ENCODE peak calls at places on chromosomes 11 and 22, in nine cellular contexts. V is nephron progenitor cell; K is CD4-positive, CD25-positive, alpha-beta regulatory T cell; M is right cardiac atrium; T is H1; Y is LNCaP clone FGC; J is RPMI8226; Q is IMR-90; F is neural crest cell. L is an unnamed sample.

GRCh38 chr11:75200051-75200450 is 40.5 kb upstream of the TPBGL start:
- DNase-seq in M (peak), Y (no peak), F (no peak), J (no peak), T (no peak), V (no peak), K (no peak), Q (no peak), L (no peak)

GRCh38 chr11:17352925-17353227 is 1.3 kb downstream of the NCR3LG1 start:
- DNase-seq in J (peak), M (peak), K (no peak), T (no peak), Y (no peak), V (peak), Q (peak), F (no peak), L (peak)

GRCh38 chr11:47924184-47924671 is 56.1 kb upstream of the PTPRJ start:
- DNase-seq in F (no peak), J (peak), V (no peak), K (no peak), T (no peak), M (no peak), Q (peak), Y (peak), L (no peak)

GRCh38 chr11:130121430-130121978 is 38.1 kb upstream of the ST14 start:
- DNase-seq in T (no peak), M (no peak), K (no peak), F (no peak), Y (no peak), J (no peak), Q (peak), V (no peak), L (peak)

GRCh38 chr11:8168485-8169257 is at the start of gene RIC3:
- DNase-seq in Y (no peak), T (peak), F (peak), Q (no peak), K (peak), J (no peak), M (peak), V (peak), L (no peak)

GRCh38 chr22:25327018-25327755 is 107.7 kb downstream of the CRYBB2 start:
- DNase-seq in F (no peak), Y (no peak), Q (no peak), M (no peak), V (no peak), T (no peak), J (no peak), K (no peak), L (no peak)

GRCh38 chr11:117597083-117597482 is 199.9 kb downstream of the DSCAML1 start:
- DNase-seq in F (peak), T (no peak), K (peak), M (peak), V (peak), Y (peak), Q (peak), J (peak), L (peak)

GRCh38 chr11:43687120-43687791 is 6.7 kb downstream of the HSD17B12 start:
- DNase-seq in Y (no peak), V (no peak), M (peak), T (no peak), Q (peak), F (no peak), J (no peak), K (no peak), L (peak)